ENCODE peak calls at places on chromosomes 4 and X, in six cellular contexts. S is stomach, N is spleen, Q is SK-N-SH, I is Panc1, P is HL-60. H is an unnamed sample.

GRCh38 chrX:10787264-10787663 is 166.9 kb upstream of the MID1 start:
- DNase-seq in Q (no peak), S (no peak), I (no peak), N (no peak), P (no peak), H (no peak)

GRCh38 chr4:5752803-5753184 is 41.8 kb downstream of the EVC start:
- DNase-seq in P (no peak), Q (no peak), S (no peak), N (no peak), I (no peak), H (no peak)

GRCh38 chr4:87961993-87962791 is 13.3 kb upstream of the SPP1 start:
- DNase-seq in Q (no peak), I (no peak), P (no peak), N (no peak), S (no peak), H (no peak)

GRCh38 chrX:151789179-151789800 is 54.7 kb downstream of the CNGA2 start:
- DNase-seq in N (no peak), S (peak), P (no peak), Q (no peak), I (no peak), H (no peak)

GRCh38 chr4:73593631-73594241 is 26.5 kb downstream of the RASSF6 start:
- DNase-seq in S (no peak), P (no peak), Q (no peak), N (no peak), I (no peak), H (no peak)

GRCh38 chrX:16114640-16115039 is 8.7 kb upstream of the GRPR start:
- DNase-seq in Q (no peak), I (no peak), N (no peak), S (no peak), P (no peak), H (no peak)

GRCh38 chr4:65798498-65799127 is 128.3 kb upstream of the EPHA5 start:
- DNase-seq in Q (no peak), P (no peak), I (no peak), N (no peak), S (no peak), H (no peak)

GRCh38 chr4:79454656-79455055 is 46.6 kb upstream of the GK2 start:
- DNase-seq in N (no peak), P (no peak), I (no peak), S (no peak), Q (no peak), H (no peak)

GRCh38 chrX:16484338-16484737 is 165.6 kb upstream of the S100G start:
- DNase-seq in I (peak), P (peak), S (no peak), N (no peak), Q (no peak), H (no peak)

GRCh38 chrX:148146121-148146520 is 165.0 kb downstream of the FMR1NB start:
- DNase-seq in N (no peak), S (no peak), Q (no peak), I (no peak), P (no peak), H (no peak)

GRCh38 chrX:30219372-30219771 is 4.0 kb downstream of the MAGEB2 start:
- DNase-seq in S (no peak), Q (no peak), I (no peak), P (no peak), N (no peak), H (no peak)

GRCh38 chr4:168475745-168476144 is 4.5 kb downstream of the DDX60L start:
- DNase-seq in I (no peak), N (no peak), S (no peak), Q (no peak), P (no peak), H (no peak)

GRCh38 chr4:183356173-183356825 is 34.1 kb upstream of the CLDN24 start:
- DNase-seq in P (no peak), Q (no peak), N (peak), I (no peak), S (peak), H (no peak)

DNA sequence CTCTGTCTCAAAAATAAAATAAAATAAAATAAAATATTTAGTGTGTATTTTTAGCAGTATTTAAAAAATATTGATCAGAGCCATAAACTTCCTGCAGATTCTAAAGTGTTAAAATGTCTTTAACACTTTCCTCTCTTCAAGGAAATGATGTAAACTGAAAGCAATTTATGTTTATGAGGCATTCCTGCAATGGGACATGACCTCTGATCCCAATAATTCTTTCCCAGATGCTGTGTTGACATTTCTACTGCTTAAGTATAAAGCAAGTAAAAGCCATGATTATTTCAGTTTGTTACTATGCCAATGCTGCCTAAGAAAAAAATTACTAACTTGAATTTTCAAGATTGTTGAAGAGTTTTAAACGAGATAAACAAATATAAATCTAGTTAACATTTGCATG is 29.0 kb downstream of the COQ2 start:
- DNase-seq in P (no peak), N (no peak), Q (no peak), I (peak), S (no peak), H (no peak)
- TF ChIP-seq POLR2AphosphoS5 in P (no peak), N (no peak), Q (no peak), I (peak), S (no peak), H (no peak)

GRCh38 chr4:156154978-156155377 is 201.3 kb upstream of the CTSO start:
- DNase-seq in Q (no peak), N (no peak), P (no peak), S (no peak), I (no peak), H (no peak)
- TF ChIP-seq CTCF in Q (peak), N (no peak), P (no peak), S (no peak), I (no peak), H (no peak)

DNA sequence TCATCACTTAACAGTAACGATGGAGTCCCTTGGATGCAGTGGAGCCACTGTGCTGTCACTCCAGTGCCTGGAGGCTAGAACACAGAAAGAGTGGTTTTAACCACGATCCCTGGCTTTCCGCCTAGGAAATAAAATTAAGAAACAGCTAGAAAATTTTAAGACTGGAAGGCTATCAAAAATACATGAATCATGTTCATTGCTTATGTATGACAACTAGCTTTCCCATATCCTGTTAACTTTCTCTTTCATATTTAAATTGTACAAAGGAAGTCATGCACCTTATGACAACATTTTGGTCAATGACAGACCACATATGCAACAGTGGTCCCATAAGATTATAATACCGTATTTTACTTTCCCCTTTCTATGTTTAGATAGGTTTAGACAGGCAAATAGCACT is 115.1 kb downstream of the GALNTL6 start:
- DNase-seq in S (no peak), I (no peak), P (no peak), N (no peak), Q (no peak), H (no peak)
- TF ChIP-seq POLR2AphosphoS5 in S (no peak), I (no peak), P (no peak), N (no peak), Q (no peak), H (no peak)

DNA sequence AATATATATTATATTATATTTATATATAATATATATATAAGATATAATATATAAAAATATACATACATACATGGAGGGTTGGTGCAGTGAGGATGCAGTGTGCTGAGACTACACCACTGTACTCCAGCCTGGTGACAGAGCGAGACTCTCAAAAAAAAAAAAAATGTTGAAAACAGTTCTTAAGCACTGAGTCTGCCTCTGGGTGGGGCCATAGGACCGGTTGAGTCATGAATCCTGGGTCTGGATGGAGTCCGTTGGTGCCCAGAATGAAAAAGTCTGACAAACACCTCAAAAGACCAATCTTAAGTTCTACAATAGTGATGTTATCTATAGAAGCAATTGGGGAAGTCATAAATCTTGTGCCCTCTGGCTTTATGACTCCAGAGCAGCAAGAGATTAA is 70.5 kb downstream of the FGFBP1 start:
- DNase-seq in Q (no peak), P (no peak), S (no peak), N (no peak), I (no peak), H (no peak)
- TF ChIP-seq CTCF in Q (no peak), P (no peak), S (no peak), N (no peak), I (no peak), H (no peak)

DNA sequence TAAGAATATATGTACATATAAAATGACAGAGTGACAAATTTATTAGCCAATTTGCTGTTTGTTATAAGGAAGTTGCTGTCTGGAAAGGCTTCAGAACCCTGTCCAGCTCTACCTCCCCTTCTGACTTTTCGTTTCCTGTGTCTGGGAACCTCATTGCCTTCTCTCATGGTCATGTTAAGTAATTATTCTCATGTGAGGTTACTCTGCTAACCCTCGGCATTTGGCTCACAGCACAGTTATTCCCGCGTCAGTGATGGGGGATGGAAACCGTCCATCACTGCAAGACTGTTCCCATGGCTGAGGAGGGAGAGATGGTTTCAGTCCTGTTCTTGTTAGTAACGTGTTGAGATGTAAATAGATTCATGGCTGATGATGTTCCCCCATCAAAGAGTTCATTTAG is 11.9 kb downstream of the EDNRA start:
- DNase-seq in P (no peak), I (no peak), Q (no peak), S (no peak), N (no peak), H (no peak)
- TF ChIP-seq POLR2AphosphoS5 in P (no peak), I (no peak), Q (no peak), S (peak), N (no peak), H (no peak)

GRCh38 chr4:126592088-126592487 is 1040.7 kb upstream of the INTU start:
- DNase-seq in N (no peak), Q (no peak), S (no peak), I (no peak), P (no peak), H (no peak)
- TF ChIP-seq CTCF in N (no peak), Q (peak), S (peak), I (peak), P (no peak), H (no peak)

DNA sequence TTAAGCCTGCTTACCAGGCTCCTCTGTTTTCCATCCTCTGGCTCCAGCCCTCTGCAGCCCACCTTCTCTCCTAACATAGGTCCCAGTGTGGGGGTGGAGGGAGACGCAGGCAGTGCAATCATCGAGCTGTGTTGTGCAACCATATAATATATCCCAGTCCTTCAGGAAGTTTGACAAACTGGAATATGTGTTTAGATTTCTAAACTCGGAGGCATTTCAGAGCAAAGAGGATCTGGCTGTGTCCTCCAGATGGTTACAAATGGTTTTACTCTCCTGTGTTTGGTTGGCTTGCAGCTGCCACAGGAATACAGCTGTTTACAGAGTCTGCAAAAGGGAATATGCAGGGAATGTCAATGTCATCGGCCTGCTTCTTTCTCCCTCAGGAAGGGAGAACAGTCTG is 195.3 kb upstream of the LNX1 start:
- DNase-seq in I (no peak), P (no peak), Q (no peak), N (no peak), S (no peak), H (no peak)
- TF ChIP-seq POLR2AphosphoS5 in I (no peak), P (no peak), Q (no peak), N (no peak), S (peak), H (no peak)

GRCh38 chr4:23855912-23856605 is 33.8 kb downstream of the PPARGC1A start:
- DNase-seq in S (no peak), P (no peak), Q (no peak), N (no peak), I (no peak), H (no peak)

GRCh38 chr4:23861897-23862296 is 27.9 kb downstream of the PPARGC1A start:
- DNase-seq in I (no peak), N (no peak), S (no peak), Q (no peak), P (no peak), H (no peak)

GRCh38 chr4:23856630-23857029 is 33.2 kb downstream of the PPARGC1A start:
- DNase-seq in N (no peak), Q (no peak), S (peak), I (no peak), P (no peak), H (peak)

GRCh38 chr4:23853986-23854385 is 35.9 kb downstream of the PPARGC1A start:
- DNase-seq in P (no peak), N (no peak), S (no peak), I (no peak), Q (no peak), H (no peak)

GRCh38 chr4:23857353-23857752 is 32.5 kb downstream of the PPARGC1A start:
- DNase-seq in Q (no peak), P (no peak), I (no peak), N (no peak), S (no peak), H (no peak)
- TF ChIP-seq CTCF in Q (peak), P (no peak), I (peak), N (no peak), S (no peak), H (no peak)

GRCh38 chr4:3241905-3242304 is 7.1 kb upstream of the MSANTD1 start:
- DNase-seq in Q (no peak), S (no peak), N (no peak), P (no peak), I (no peak), H (no peak)
- TF ChIP-seq POLR2AphosphoS5 in Q (no peak), S (no peak), N (no peak), P (no peak), I (no peak), H (no peak)

H was measured in prostate gland.